ENCODE peak calls at places on chromosomes 6 and 20, in ten cellular contexts. A is neural progenitor cell; X is dorsolateral prefrontal cortex; H is mesothelial cell of epicardium; T is GM13977; L is heart left ventricle; S is tibial artery; Y is endothelial cell; I is CD8-positive, alpha-beta T cell; K is NB4. U is an unnamed sample.

GRCh38 chr20:41172296-41173140 is 35.2 kb downstream of the PLCG1 start:
- DNase-seq in T (no peak), A (no peak), X (peak; percentile 13), I (no peak), S (peak; percentile 42), K (no peak), H (no peak), L (peak; percentile 21), Y (no peak), U (no peak)

GRCh38 chr6:40845588-40845987 is 193.4 kb downstream of the UNC5CL start:
- DNase-seq in I (no peak), S (no peak), K (peak; percentile 51), Y (peak; percentile 67), H (no peak), A (peak; percentile 78), X (peak; percentile 23), T (no peak), L (peak; percentile 19), U (peak; percentile 66)

GRCh38 chr6:946546-946945 is 253.6 kb upstream of the EXOC2 start:
- DNase-seq in X (no peak), K (no peak), Y (no peak), T (no peak), H (no peak), L (no peak), A (no peak), I (no peak), S (no peak), U (no peak)

GRCh38 chr6:24696097-24696496 is 22.9 kb downstream of the C6orf62 start:
- DNase-seq in T (no peak), L (no peak), A (no peak), K (no peak), I (no peak), S (no peak), X (no peak), H (no peak), Y (no peak), U (no peak)

GRCh38 chr20:4813839-4814695 is 92.4 kb downstream of the PRND start:
- DNase-seq in K (peak; percentile 94), S (no peak), L (no peak), T (peak; percentile 80), X (no peak), H (no peak), Y (peak; percentile 37), A (no peak), I (no peak), U (no peak)

GRCh38 chr6:44868335-44868668 is 459.8 kb upstream of the RUNX2 start:
- DNase-seq in X (no peak), K (no peak), A (no peak), I (no peak), L (no peak), H (no peak), T (peak; percentile 19), S (no peak), Y (no peak), U (no peak)

GRCh38 chr6:136866872-136867416 is 44.6 kb downstream of the PEX7 start:
- DNase-seq in L (no peak), I (no peak), Y (no peak), K (no peak), T (no peak), X (no peak), A (no peak), H (no peak), S (no peak), U (no peak)

GRCh38 chr20:34773726-34774125 is 51.7 kb downstream of the NCOA6 start:
- DNase-seq in T (no peak), X (no peak), K (no peak), Y (no peak), H (no peak), S (no peak), L (no peak), A (no peak), I (no peak), U (no peak)

GRCh38 chr20:36885355-36885754 is 9.4 kb downstream of the TLDC2 start:
- DNase-seq in K (no peak), T (no peak), A (peak; percentile 28), I (no peak), X (no peak), L (no peak), Y (no peak), H (no peak), S (no peak), U (no peak)

GRCh38 chr6:160973856-160974255 is 17.7 kb upstream of the MAP3K4 start:
- DNase-seq in L (no peak), H (no peak), A (no peak), S (no peak), Y (no peak), T (no peak), K (no peak), I (no peak), X (no peak), U (no peak)

GRCh38 chr6:160974304-160974771 is 17.2 kb upstream of the MAP3K4 start:
- DNase-seq in A (no peak), T (no peak), H (no peak), K (no peak), X (no peak), Y (no peak), L (peak; percentile 47), S (no peak), I (no peak), U (no peak)

GRCh38 chr6:160978141-160978926 is 13.2 kb upstream of the MAP3K4 start:
- DNase-seq in A (no peak), T (no peak), I (no peak), S (no peak), H (no peak), X (no peak), K (no peak), L (no peak), Y (no peak), U (no peak)

GRCh38 chr6:160975111-160975510 is 16.5 kb upstream of the MAP3K4 start:
- DNase-seq in X (no peak), A (no peak), H (no peak), I (no peak), K (no peak), Y (no peak), T (no peak), S (no peak), L (no peak), U (no peak)

GRCh38 chr6:160979063-160979708 is 12.4 kb upstream of the MAP3K4 start:
- DNase-seq in X (no peak), L (no peak), I (no peak), A (no peak), H (no peak), S (no peak), K (no peak), Y (no peak), T (no peak), U (no peak)
- TF ChIP-seq CTCF in X (no peak), L (no peak), I (no peak), A (no peak), H (no peak), S (no peak), K (no peak), Y (no peak), T (no peak), U (no peak)

DNA sequence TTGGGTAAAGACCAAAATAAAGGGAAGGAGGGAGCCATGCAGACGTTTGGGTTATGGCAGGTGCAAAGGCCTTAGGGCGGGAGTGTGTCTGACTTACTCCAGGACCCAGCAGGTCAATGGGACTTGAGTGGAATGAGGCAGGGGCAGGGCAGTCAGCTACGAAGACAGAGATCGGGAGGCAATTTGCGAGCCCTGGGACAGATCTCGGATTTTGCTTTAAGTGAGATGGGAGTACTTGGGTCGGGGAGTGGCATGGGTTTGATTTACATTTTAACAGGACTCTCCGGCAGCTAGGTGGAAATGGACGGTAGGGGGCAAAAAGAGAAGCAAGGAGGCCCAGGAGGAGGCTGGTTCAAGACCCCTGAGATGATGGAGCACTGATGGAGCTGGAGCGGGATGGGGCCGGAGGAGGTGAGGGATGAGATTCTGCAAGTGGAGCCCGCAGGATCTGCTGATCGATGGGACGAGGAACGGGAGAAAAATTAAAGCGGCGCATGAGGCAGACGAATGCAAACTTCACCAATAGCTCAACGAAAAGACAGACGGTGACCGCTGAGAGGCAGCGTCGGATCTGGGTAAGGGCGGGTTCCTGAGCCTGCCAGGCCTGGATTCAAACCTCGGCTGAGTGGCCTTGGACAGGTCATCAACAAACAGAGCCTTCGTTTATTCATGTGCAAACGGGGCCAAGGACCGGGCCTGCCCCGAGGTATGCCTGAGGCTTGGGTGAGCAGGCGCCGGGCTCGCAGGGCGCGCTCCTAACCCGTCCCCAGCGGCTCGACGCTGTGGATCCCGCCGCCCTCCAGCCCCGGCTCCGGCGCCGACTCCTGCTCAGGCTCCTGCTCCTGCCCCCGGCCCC is 774 bp upstream of the RBCK1 start:
- DNase-seq in Y (peak; percentile 73), S (peak; percentile 75), H (peak; percentile 68), X (peak; percentile 60), A (peak; percentile 94), T (peak; percentile 92), L (peak; percentile 78), K (peak; percentile 92), I (peak; percentile 55), U (peak; percentile 81)
- TF ChIP-seq CTCF in Y (no peak), S (no peak), H (no peak), X (no peak), A (peak; percentile 47), T (peak; percentile 23), L (peak; percentile 13), K (peak; percentile 28), I (peak; percentile 45), U (peak; percentile 48)

DNA sequence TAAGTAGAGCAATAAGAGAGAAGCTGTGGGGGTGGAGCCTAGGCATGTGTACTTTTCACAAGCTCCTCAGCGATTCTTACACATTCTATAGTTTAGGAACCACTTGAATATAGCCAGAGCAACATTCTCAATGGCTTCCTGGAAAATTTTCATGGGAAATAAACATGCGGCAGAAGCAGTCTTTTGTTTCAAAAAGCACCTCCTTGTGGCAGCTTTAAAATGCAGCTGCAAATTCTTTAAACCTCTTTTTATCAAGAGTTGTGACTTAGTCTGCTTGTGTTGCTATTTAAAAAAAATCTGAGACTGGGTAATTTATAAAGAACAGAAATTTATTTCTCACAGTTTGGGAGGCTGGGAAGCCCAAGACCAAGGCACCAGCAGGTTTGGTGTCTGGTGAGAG is 23.8 kb downstream of the NKX2-2 start:
- DNase-seq in H (no peak), Y (no peak), X (no peak), T (no peak), I (no peak), L (no peak), A (no peak), K (no peak), S (no peak), U (no peak)
- TF ChIP-seq CTCF in H (peak; percentile 11), Y (no peak), X (peak; percentile 31), T (no peak), I (no peak), L (no peak), A (peak; percentile 28), K (no peak), S (no peak), U (no peak)

DNA sequence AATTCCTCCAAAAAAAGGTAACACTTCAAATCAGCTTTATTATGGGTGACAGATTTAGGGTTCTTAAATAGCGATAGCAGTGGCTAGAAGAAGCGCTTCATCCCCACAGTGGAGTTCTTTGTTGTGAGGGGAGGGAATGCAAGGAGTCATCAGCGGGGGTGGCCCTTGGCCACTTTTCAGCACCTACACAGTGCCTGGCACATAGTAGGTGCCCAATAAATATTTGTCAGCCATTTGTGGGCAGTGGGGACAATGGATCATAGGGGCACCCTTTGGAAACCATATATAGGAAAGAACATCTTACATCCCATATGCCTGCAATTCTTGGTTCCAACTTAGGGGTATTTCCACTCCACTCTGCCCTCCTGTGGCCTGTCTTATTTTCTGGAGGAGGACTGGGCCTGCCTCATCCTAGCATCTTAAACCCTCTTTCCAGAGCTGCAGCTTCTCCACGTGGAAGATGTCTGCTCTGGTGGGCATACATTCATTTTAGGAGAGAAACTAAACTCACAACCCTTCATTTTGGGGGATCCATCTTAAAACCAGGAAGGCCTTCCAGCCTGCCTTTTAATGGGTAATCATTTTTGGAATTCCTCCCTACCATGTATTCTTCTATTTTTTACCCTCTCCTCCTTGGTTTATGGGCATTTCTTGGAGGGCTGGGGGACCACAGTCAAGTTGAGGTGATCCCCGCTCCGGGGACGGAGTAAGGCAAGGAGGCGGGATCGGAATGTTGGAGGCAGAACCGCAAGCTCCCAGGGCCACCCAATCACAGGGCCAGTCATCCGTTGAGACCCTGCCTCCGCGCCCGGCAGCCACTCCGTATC is 2.6 kb upstream of the GPSM3 start:
- DNase-seq in L (no peak), Y (peak; percentile 31), A (peak; percentile 53), K (peak; percentile 76), X (peak; percentile 44), S (no peak), T (no peak), I (no peak), H (no peak), U (no peak)
- TF ChIP-seq CTCF in L (peak; percentile 20), Y (no peak), A (peak; percentile 37), K (peak; percentile 53), X (peak; percentile 50), S (peak; percentile 59), T (peak; percentile 67), I (peak; percentile 54), H (no peak), U (no peak)

U was measured in glutamatergic neuron.